ENCODE peak calls at places on chromosome 12, in six cellular contexts. V is ovary, H is foreskin keratinocyte, J is small intestine, F is sigmoid colon, W is heart left ventricle. G is an unnamed sample.
A peak's percentile ranks its signal among the peaks of the same experiment; 100 is the strongest.

GRCh38 chr12:52063081-52063985 is 6.4 kb upstream of the ATG101 start:
- DNase-seq in V (peak; percentile 65), H (no peak), J (no peak), F (peak; percentile 78), W (no peak), G (peak; percentile 86)

GRCh38 chr12:5922500-5922899 is 22.6 kb downstream of the ANO2 start:
- DNase-seq in V (no peak), H (no peak), J (no peak), F (peak; percentile 37), W (no peak), G (no peak)

GRCh38 chr12:14885718-14886201 is at the start of gene MGP:
- DNase-seq in V (peak; percentile 50), H (no peak), J (no peak), F (peak; percentile 90), W (peak; percentile 46), G (peak; percentile 67)

GRCh38 chr12:58914457-58914856 is 5.8 kb downstream of the LRIG3 start:
- DNase-seq in V (no peak), H (no peak), J (no peak), F (no peak), W (no peak), G (no peak)

GRCh38 chr12:9883175-9883574 is 1.9 kb downstream of the KLRF2 start:
- DNase-seq in V (no peak), H (no peak), J (no peak), F (no peak), W (no peak), G (no peak)

GRCh38 chr12:30792648-30793499 is 38.1 kb upstream of the CAPRIN2 start:
- DNase-seq in V (no peak), H (no peak), J (no peak), F (no peak), W (no peak), G (no peak)

GRCh38 chr12:132924356-132924755 is 31.8 kb downstream of the ZNF605 start:
- DNase-seq in V (no peak), H (no peak), J (no peak), F (no peak), W (no peak), G (no peak)

GRCh38 chr12:8860165-8860961 is 37.9 kb downstream of the A2ML1 start:
- DNase-seq in V (peak; percentile 18), H (peak; percentile 48), J (peak; percentile 49), F (no peak), W (no peak), G (peak; percentile 35)

GRCh38 chr12:6868211-6869048 is 1.1 kb downstream of the TPI1 start:
- DNase-seq in V (no peak), H (no peak), J (no peak), F (no peak), W (peak; percentile 22), G (no peak)

GRCh38 chr12:9776795-9777194 is 16.1 kb upstream of the CD69 start:
- DNase-seq in V (no peak), H (no peak), J (no peak), F (no peak), W (no peak), G (no peak)

GRCh38 chr12:79766705-79767464 is 76.1 kb upstream of the PAWR start:
- DNase-seq in V (no peak), H (no peak), J (no peak), F (no peak), W (no peak), G (no peak)

GRCh38 chr12:109130755-109131521 is 14.6 kb downstream of the ACACB start:
- DNase-seq in V (no peak), H (no peak), J (no peak), F (peak; percentile 74), W (peak; percentile 93), G (peak; percentile 87)

GRCh38 chr12:12606793-12607589 is 4.7 kb upstream of the CREBL2 start:
- DNase-seq in V (no peak), H (peak; percentile 77), J (no peak), F (no peak), W (no peak), G (no peak)

GRCh38 chr12:88243886-88244491 is 101.9 kb downstream of the TMTC3 start:
- DNase-seq in V (no peak), H (no peak), J (no peak), F (no peak), W (no peak), G (no peak)

GRCh38 chr12:56978397-56979138 is 21.2 kb upstream of the RDH16 start:
- DNase-seq in V (no peak), H (no peak), J (no peak), F (no peak), W (no peak), G (no peak)

DNA sequence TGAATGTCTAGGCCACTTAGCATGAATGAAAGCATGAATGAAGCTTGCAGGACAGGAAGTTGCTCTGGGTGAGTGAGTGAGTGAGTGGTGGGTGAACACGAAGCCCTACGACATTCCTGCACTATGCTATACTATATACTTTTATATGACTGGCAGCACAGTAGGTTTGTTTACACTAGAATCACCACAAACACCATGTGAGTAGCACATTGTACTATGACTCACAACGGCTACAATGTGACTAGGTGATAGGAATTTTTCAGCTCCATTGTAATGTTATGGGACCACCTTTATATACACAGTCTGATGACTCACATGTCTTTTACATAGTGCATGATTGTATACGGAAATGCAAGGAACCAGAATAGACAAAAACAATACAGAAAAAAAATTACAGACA is 1480.2 kb downstream of the AACS start:
- DNase-seq in V (no peak), H (no peak), J (no peak), F (no peak), W (no peak), G (no peak)
- H3K27ac ChIP-seq in V (no peak overlapping the region), H (no peak overlapping the region), J (no peak overlapping the region), F (no peak overlapping the region), W (no peak overlapping the region), G (no peak overlapping the region)

DNA sequence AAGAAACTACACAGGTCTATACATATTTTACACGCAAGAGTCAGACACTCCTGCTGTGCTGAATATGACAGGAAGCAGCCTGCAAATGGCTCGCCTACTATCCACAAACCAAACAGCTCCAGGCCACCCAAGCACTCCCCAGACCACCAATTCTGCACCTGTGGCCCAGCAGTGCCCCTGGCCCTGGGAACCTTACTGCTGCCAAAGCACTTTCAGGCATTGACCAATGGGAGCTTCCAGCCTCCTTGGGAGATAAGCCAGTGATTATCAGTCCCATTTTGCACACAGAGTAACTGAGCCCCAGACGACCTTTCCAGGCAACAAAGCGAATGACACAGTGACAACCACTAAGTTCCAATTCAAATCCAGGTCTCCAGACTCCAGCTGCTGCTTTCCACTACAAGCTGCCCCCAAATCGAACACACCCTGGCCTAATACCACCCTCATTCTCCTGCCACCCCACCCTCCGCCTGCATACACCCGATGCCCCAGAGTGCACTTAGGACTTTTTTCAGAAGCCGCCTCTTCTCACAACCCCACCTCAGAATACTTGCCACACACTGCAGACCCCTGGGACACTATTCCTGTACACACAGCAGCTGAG is 126.2 kb upstream of the PRMT8 start:
- DNase-seq in V (no peak), H (no peak), J (no peak), F (no peak), W (no peak), G (no peak)
- H3K27ac ChIP-seq in V (no peak overlapping the region), H (no peak overlapping the region), J (no peak overlapping the region), F (no peak overlapping the region), W (no peak overlapping the region), G (no peak overlapping the region)

GRCh38 chr12:49070971-49071370 is 1.2 kb upstream of the RHEBL1 start:
- DNase-seq in V (no peak), H (no peak), J (no peak), F (no peak), W (no peak), G (no peak)

GRCh38 chr12:49068879-49069506 is 786 bp downstream of the RHEBL1 start:
- DNase-seq in V (no peak), H (no peak), J (no peak), F (no peak), W (no peak), G (no peak)

GRCh38 chr12:49064767-49065152 is 4.2 kb upstream of the KMT2D start:
- DNase-seq in V (no peak), H (no peak), J (no peak), F (no peak), W (no peak), G (no peak)

GRCh38 chr12:49066120-49066519 is 3.7 kb downstream of the RHEBL1 start:
- DNase-seq in V (no peak), H (no peak), J (no peak), F (no peak), W (no peak), G (no peak)

GRCh38 chr12:49069507-49070346 is at the start of gene RHEBL1:
- DNase-seq in V (peak; percentile 97), H (peak; percentile 91), J (peak; percentile 99), F (peak; percentile 99), W (peak; percentile 99), G (peak; percentile 99)
- H3K27ac ChIP-seq in V (no peak within 1 kb of the TSS), H (peak within 1 kb of the TSS; percentile 24), J (peak within 1 kb of the TSS; percentile 46), F (peak within 1 kb of the TSS; percentile 65), W (peak within 1 kb of the TSS; percentile 56), G (peak within 1 kb of the TSS; percentile 70)

GRCh38 chr12:124418156-124418555 is 123.3 kb downstream of the RFLNA start:
- DNase-seq in V (no peak), H (no peak), J (no peak), F (no peak), W (no peak), G (no peak)

GRCh38 chr12:124416516-124417395 is 121.9 kb downstream of the RFLNA start:
- DNase-seq in V (no peak), H (no peak), J (no peak), F (no peak), W (no peak), G (no peak)

GRCh38 chr12:124419292-124420040 is 124.6 kb downstream of the RFLNA start:
- DNase-seq in V (no peak), H (no peak), J (no peak), F (no peak), W (no peak), G (no peak)

GRCh38 chr12:124420041-124420765 is 125.3 kb downstream of the RFLNA start:
- DNase-seq in V (no peak), H (no peak), J (no peak), F (no peak), W (no peak), G (no peak)

DNA sequence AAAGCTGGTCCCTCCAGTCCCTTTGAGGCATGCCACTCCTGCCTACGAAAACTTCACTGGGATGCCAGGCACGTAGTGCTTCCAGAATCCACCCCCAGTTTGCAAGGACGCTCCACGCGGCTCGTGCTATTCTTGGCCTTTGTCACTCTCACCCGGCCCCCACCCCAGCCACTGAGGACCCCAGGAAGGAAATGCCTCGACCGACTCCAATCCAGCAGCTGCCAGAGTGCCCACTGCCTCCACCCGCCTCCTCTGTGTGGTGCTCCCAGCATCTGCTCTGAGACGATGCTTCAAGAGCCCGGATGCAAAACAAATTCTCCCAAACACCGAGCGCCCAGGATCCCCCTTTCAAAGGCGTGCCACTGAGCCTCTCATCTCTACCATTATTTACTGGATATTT is 123.9 kb downstream of the RFLNA start:
- DNase-seq in V (no peak), H (no peak), J (no peak), F (no peak), W (no peak), G (no peak)
- H3K27ac ChIP-seq in V (no peak overlapping the region), H (no peak overlapping the region), J (no peak overlapping the region), F (peak overlapping the region; percentile 87), W (no peak overlapping the region), G (no peak overlapping the region)

GRCh38 chr12:92898755-92899154 is 30.3 kb downstream of the EEA1 start:
- DNase-seq in V (no peak), H (peak; percentile 40), J (no peak), F (no peak), W (no peak), G (no peak)
- H3K27ac ChIP-seq in V (peak overlapping the region; percentile 64), H (peak overlapping the region; percentile 80), J (no peak overlapping the region), F (peak overlapping the region; percentile 76), W (peak overlapping the region; percentile 71), G (peak overlapping the region; percentile 94)

G was measured in psoas muscle.